ENCODE peak calls at places on chromosomes 12 and 14, in six cellular contexts. J is iPS-NIHi11; D is NCI-H82; F is right cardiac atrium; A is A549; R is stimulated activated CD4-positive, alpha-beta T cell treated with anti-CD3 and anti-CD28 coated beads, Interleukin-1b, Interleukin-23, amount 100 ng/mL, for 48 hours. B is an unnamed sample.

GRCh38 chr12:94872007-94872653 is 131.4 kb downstream of the NDUFA12 start:
- DNase-seq in D (no peak), A (no peak), J (no peak), F (no peak), R (no peak), B (no peak)

GRCh38 chr14:25396128-25396527 is 346.2 kb upstream of the STXBP6 start:
- DNase-seq in R (no peak), J (no peak), F (no peak), D (no peak), A (no peak), B (no peak)

GRCh38 chr14:56199095-56199975 is 81.1 kb downstream of the PELI2 start:
- DNase-seq in D (peak), R (no peak), F (no peak), A (peak), J (no peak), B (no peak)

GRCh38 chr14:103443106-103443505 is 57.9 kb downstream of the MARK3 start:
- DNase-seq in A (no peak), F (no peak), R (no peak), J (no peak), D (no peak), B (no peak)

GRCh38 chr12:53505086-53505485 is 2.2 kb downstream of the NPFF start:
- DNase-seq in D (no peak), F (peak), J (no peak), R (no peak), A (no peak), B (no peak)

GRCh38 chr12:123319826-123320225 is 44.8 kb downstream of the SBNO1 start:
- DNase-seq in D (no peak), F (no peak), A (no peak), J (no peak), R (no peak), B (no peak)

GRCh38 chr12:130335517-130336392 is 1.9 kb upstream of the PIWIL1 start:
- DNase-seq in D (peak), A (peak), R (no peak), F (no peak), J (no peak), B (no peak)

GRCh38 chr12:1307796-1308195 is 286.6 kb downstream of the FBXL14 start:
- DNase-seq in F (no peak), D (no peak), A (no peak), J (no peak), R (no peak), B (no peak)

GRCh38 chr14:64812412-64812811 is 67.3 kb downstream of the SPTB start:
- DNase-seq in D (peak), R (peak), J (peak), A (no peak), F (no peak), B (no peak)

GRCh38 chr12:12019881-12020280 is 50.9 kb upstream of the BCL2L14 start:
- DNase-seq in D (no peak), F (no peak), A (no peak), J (no peak), R (no peak), B (no peak)

GRCh38 chr12:109234012-109234411 is 75.1 kb downstream of the FOXN4 start:
- DNase-seq in R (no peak), D (no peak), F (no peak), J (no peak), A (no peak), B (no peak)